ENCODE peak calls at places on chromosomes 7 and 10, in ten cellular contexts. P, H, B, G, K, F, E, J, T and U are unnamed samples.
A peak's percentile ranks its signal among the peaks of the same experiment; 100 is the strongest.

GRCh38 chr7:18119985-18120384 is 92.3 kb upstream of the PRPS1L1 start:
- DNase-seq in K (no peak), B (no peak), F (no peak), T (no peak), G (peak; percentile 53), P (no peak), E (no peak), H (no peak), J (no peak), U (no peak)

GRCh38 chr7:129222064-129222463 is 2.8 kb upstream of the AHCYL2 start:
- DNase-seq in F (no peak), H (no peak), B (no peak), G (no peak), J (no peak), E (no peak), P (no peak), T (no peak), K (no peak), U (no peak)

GRCh38 chr10:91745086-91745831 is 53.0 kb upstream of the TNKS2 start:
- DNase-seq in T (no peak), E (no peak), P (peak; percentile 30), B (no peak), F (no peak), J (no peak), G (peak; percentile 96), H (peak; percentile 39), K (no peak), U (no peak)

GRCh38 chr10:126375299-126375698 is 13.0 kb downstream of the ADAM12 start:
- DNase-seq in H (no peak), F (no peak), G (no peak), J (no peak), E (no peak), K (no peak), T (no peak), B (no peak), P (no peak), U (no peak)

GRCh38 chr10:59536151-59536550 is 173.5 kb downstream of the SLC16A9 start:
- DNase-seq in J (no peak), F (no peak), K (no peak), T (no peak), G (no peak), H (no peak), E (no peak), P (no peak), B (peak; percentile 16), U (no peak)

GRCh38 chr7:158702944-158703343 is 1.7 kb downstream of the NCAPG2 start:
- DNase-seq in P (no peak), B (no peak), T (no peak), E (no peak), F (no peak), J (no peak), K (no peak), H (no peak), G (no peak), U (no peak)

GRCh38 chr7:150793569-150794238 is 6.5 kb downstream of the TMEM176B start:
- DNase-seq in E (no peak), K (no peak), F (peak; percentile 31), T (no peak), H (no peak), P (no peak), G (no peak), J (peak; percentile 8), B (peak; percentile 8), U (no peak)

GRCh38 chr7:126702242-126703016 is 550.3 kb downstream of the GRM8 start:
- DNase-seq in P (no peak), J (no peak), T (peak; percentile 84), G (no peak), H (no peak), E (no peak), B (no peak), K (no peak), F (no peak), U (no peak)

GRCh38 chr7:79684384-79684783 is 230.9 kb upstream of the MAGI2 start:
- DNase-seq in H (no peak), F (no peak), G (no peak), K (no peak), B (no peak), J (no peak), P (no peak), T (no peak), E (no peak), U (no peak)

GRCh38 chr10:48543445-48543844 is 61.4 kb downstream of the ARHGAP22 start:
- DNase-seq in G (no peak), P (no peak), F (no peak), E (no peak), J (no peak), K (no peak), H (no peak), B (no peak), T (no peak), U (peak; percentile 27)

GRCh38 chr7:77409739-77410545 is 6.2 kb downstream of the GSAP start:
- DNase-seq in J (no peak), E (no peak), T (no peak), F (no peak), B (no peak), H (no peak), K (peak; percentile 53), G (no peak), P (no peak), U (no peak)

GRCh38 chr7:157136372-157136771 is 2.4 kb upstream of the UBE3C start:
- DNase-seq in K (no peak), F (no peak), H (no peak), E (no peak), T (no peak), P (no peak), B (no peak), G (peak; percentile 35), J (no peak), U (no peak)

GRCh38 chr7:14507617-14508016 is 394.9 kb downstream of the DGKB start:
- DNase-seq in J (no peak), P (no peak), G (no peak), B (no peak), H (peak; percentile 33), E (peak; percentile 42), F (no peak), K (no peak), T (no peak), U (no peak)

GRCh38 chr7:25353744-25354143 is 125.5 kb upstream of the NPVF start:
- DNase-seq in J (no peak), T (no peak), B (no peak), F (no peak), H (no peak), K (no peak), G (no peak), E (no peak), P (no peak), U (no peak)

GRCh38 chr7:67625257-67625713 is 628.7 kb downstream of the TYW1 start:
- DNase-seq in J (peak; percentile 92), B (peak; percentile 86), T (no peak), H (peak; percentile 53), K (peak; percentile 66), G (peak; percentile 75), P (peak; percentile 24), F (peak; percentile 50), E (peak; percentile 61), U (no peak)

DNA sequence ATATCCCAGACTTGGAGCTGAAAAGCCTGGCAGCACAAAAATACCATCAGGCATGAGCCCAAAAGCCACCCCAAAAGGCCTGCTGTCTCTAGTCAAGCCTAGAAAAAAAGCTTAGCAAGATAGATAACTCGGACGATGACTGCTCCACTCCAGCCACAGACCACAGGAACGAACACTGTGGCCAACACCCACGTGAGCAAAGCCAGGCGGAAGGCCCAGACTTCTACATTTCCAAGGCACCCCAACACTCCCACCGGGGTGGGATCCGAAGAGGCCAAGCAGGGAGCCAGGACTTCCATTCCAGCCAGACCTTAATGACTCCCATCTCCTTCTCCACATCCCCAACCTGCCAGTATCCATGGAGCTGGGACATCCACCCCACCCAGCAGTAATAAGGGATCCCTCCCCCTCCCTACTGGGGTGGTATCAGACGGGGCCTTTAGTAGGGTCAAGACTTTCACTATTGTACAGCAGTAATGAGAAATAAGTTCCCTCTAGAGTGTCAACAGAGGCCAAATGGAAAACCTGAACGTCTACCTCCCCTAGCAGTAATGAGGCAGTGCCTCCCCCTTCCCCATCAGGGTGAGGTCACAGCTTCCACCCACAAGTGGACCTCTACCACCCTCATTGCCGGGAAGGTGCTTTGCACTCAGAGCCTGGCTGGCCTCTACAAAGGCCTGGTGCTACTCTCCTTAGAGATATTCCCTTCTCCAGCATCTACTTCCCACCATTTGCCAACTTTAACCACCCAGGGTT is 23.0 kb downstream of the PRLHR start:
- DNase-seq in K (no peak), B (no peak), F (no peak), P (no peak), H (no peak), T (no peak), G (no peak), E (no peak), J (no peak), U (no peak)
- TF ChIP-seq POLR2AphosphoS5 in K (no peak), B (no peak), F (no peak), P (no peak), H (no peak), T (no peak), G (no peak), E (no peak), J (no peak), U (no peak)

DNA sequence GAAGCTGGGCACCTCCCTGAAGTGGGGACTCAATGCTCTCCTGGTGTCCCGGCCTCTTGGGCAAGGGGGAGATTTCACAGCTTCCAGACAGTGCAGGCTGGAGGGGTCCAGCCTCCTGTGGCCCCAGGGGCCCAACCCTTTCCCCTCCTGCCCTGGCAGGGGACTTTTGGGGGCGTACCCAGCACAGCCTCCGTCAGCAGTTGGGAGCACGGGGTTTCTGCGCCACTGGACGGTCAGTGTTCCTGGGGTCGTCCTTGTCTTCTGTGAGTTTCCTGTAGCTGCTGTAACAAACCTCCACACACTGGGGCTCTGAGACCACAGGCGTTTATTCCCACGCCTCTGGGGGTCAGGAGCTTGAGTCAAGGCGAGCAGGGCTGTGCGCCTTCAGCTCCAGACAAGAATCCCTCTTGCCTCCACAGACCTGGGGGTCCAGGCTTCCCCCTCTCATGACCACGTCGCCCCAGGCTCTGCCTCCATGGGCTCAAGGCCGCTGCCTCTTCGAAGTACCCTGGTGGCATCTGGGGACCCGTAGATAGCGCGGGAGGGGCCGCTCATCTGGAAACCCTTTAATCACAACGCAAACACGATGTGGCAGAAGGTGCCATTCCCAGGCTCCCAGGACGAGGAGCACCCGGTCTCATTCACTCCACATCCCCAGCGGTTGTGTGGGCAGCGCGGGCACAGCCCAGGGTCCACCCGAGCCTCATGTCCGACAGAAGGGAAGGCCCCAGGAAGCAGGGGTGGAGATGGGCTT is 14.0 kb downstream of the PWWP2B start:
- DNase-seq in G (no peak), B (peak; percentile 64), H (no peak), F (no peak), E (no peak), K (no peak), P (no peak), T (no peak), J (no peak), U (no peak)
- H3K4me1 ChIP-seq in G (peaks cover 25% of the 10 kb centered on the region), B (peaks cover 21% of the 10 kb centered on the region), H (peaks cover 81% of the 10 kb centered on the region), F (peaks cover 47% of the 10 kb centered on the region), E (peaks cover 61% of the 10 kb centered on the region), K (peaks cover 89% of the 10 kb centered on the region), P (peaks cover 78% of the 10 kb centered on the region), T (no peaks in the 10 kb centered on the region), J (peaks cover 62% of the 10 kb centered on the region), U (peaks cover 83% of the 10 kb centered on the region)

GRCh38 chr10:3889961-3890522 is 105.0 kb upstream of the KLF6 start:
- DNase-seq in F (no peak), J (no peak), T (no peak), B (no peak), H (no peak), G (peak; percentile 39), P (no peak), K (no peak), E (no peak), U (no peak)
- TF ChIP-seq POLR2AphosphoS5 in F (no peak), J (no peak), T (no peak), B (no peak), H (no peak), G (no peak), P (peak; percentile 42), K (no peak), E (no peak), U (no peak)

GRCh38 chr10:75658496-75658895 is 227.1 kb downstream of the LRMDA start:
- DNase-seq in B (no peak), H (no peak), J (no peak), F (no peak), T (no peak), P (no peak), G (no peak), E (no peak), K (no peak), U (no peak)
- H3K4me1 ChIP-seq in B (peaks cover 2% of the 10 kb centered on the region), H (peaks cover 13% of the 10 kb centered on the region), J (no peaks in the 10 kb centered on the region), F (no peaks in the 10 kb centered on the region), T (no peaks in the 10 kb centered on the region), P (no peaks in the 10 kb centered on the region), G (no peaks in the 10 kb centered on the region), E (no peaks in the 10 kb centered on the region), K (peaks cover 15% of the 10 kb centered on the region), U (peaks cover 31% of the 10 kb centered on the region)